ENCODE peak calls at places on chromosomes 1 and 21, in seven cellular contexts. One of them, this sample, is unnamed.

GRCh38 chr1:94539496-94539895 is 2.1 kb downstream of the F3 start:
- DNase-seq in IMR-90: peak; percentile 55
- DNase-seq in sigmoid colon: no peak
- DNase-seq in A549: no peak
- DNase-seq in body of pancreas: no peak
- DNase-seq in psoas muscle: no peak
- DNase-seq in neural progenitor cell: no peak
- DNase-seq in this sample: no peak

GRCh38 chr1:26838474-26839338 is 12.2 kb downstream of the ZDHHC18 start:
- DNase-seq in IMR-90: no peak
- DNase-seq in sigmoid colon: no peak
- DNase-seq in A549: no peak
- DNase-seq in body of pancreas: no peak
- DNase-seq in psoas muscle: peak; percentile 30
- DNase-seq in neural progenitor cell: no peak
- DNase-seq in this sample: no peak

GRCh38 chr1:66332524-66332853 is 201.5 kb upstream of the SGIP1 start:
- DNase-seq in IMR-90: no peak
- DNase-seq in sigmoid colon: no peak
- DNase-seq in A549: no peak
- DNase-seq in body of pancreas: no peak
- DNase-seq in psoas muscle: no peak
- DNase-seq in neural progenitor cell: no peak
- DNase-seq in this sample: no peak

GRCh38 chr1:205630241-205630640 is 1.6 kb downstream of the ELK4 start:
- DNase-seq in IMR-90: peak; percentile 59
- DNase-seq in sigmoid colon: no peak
- DNase-seq in A549: no peak
- DNase-seq in body of pancreas: no peak
- DNase-seq in psoas muscle: no peak
- DNase-seq in neural progenitor cell: no peak
- DNase-seq in this sample: no peak

GRCh38 chr1:86774305-86775304 is 70.2 kb downstream of the SH3GLB1 start:
- DNase-seq in IMR-90: peak; percentile 90
- DNase-seq in sigmoid colon: peak; percentile 72
- DNase-seq in A549: peak; percentile 40
- DNase-seq in body of pancreas: peak; percentile 45
- DNase-seq in psoas muscle: peak; percentile 88
- DNase-seq in neural progenitor cell: peak; percentile 16
- DNase-seq in this sample: peak; percentile 73

GRCh38 chr1:43270421-43271095 is 775 bp downstream of the TMEM125 start:
- DNase-seq in IMR-90: no peak
- DNase-seq in sigmoid colon: peak; percentile 50
- DNase-seq in A549: no peak
- DNase-seq in body of pancreas: peak; percentile 92
- DNase-seq in psoas muscle: no peak
- DNase-seq in neural progenitor cell: peak; percentile 69
- DNase-seq in this sample: no peak

GRCh38 chr1:228060458-228061190 is 21.9 kb upstream of the ARF1 start:
- DNase-seq in IMR-90: no peak
- DNase-seq in sigmoid colon: peak; percentile 49
- DNase-seq in A549: no peak
- DNase-seq in body of pancreas: peak; percentile 43
- DNase-seq in psoas muscle: peak; percentile 45
- DNase-seq in neural progenitor cell: peak; percentile 55
- DNase-seq in this sample: peak; percentile 12

GRCh38 chr21:33441489-33442477 is 38.0 kb downstream of the TMEM50B start:
- DNase-seq in IMR-90: peak; percentile 94
- DNase-seq in sigmoid colon: no peak
- DNase-seq in A549: peak; percentile 20
- DNase-seq in body of pancreas: no peak
- DNase-seq in psoas muscle: peak; percentile 67
- DNase-seq in neural progenitor cell: no peak
- DNase-seq in this sample: no peak

GRCh38 chr1:180343931-180344406 is 113.9 kb downstream of the LHX4 start:
- DNase-seq in IMR-90: peak; percentile 47
- DNase-seq in sigmoid colon: no peak
- DNase-seq in A549: no peak
- DNase-seq in body of pancreas: peak; percentile 29
- DNase-seq in psoas muscle: peak; percentile 44
- DNase-seq in neural progenitor cell: no peak
- DNase-seq in this sample: no peak

GRCh38 chr1:93591833-93592635 is 89.6 kb downstream of the BCAR3 start:
- DNase-seq in IMR-90: no peak
- DNase-seq in sigmoid colon: peak; percentile 65
- DNase-seq in A549: no peak
- DNase-seq in body of pancreas: peak; percentile 84
- DNase-seq in psoas muscle: no peak
- DNase-seq in neural progenitor cell: peak; percentile 17
- DNase-seq in this sample: no peak

GRCh38 chr1:119146466-119146865 is 6.0 kb upstream of the WARS2 start:
- DNase-seq in IMR-90: no peak
- DNase-seq in sigmoid colon: no peak
- DNase-seq in A549: no peak
- DNase-seq in body of pancreas: no peak
- DNase-seq in psoas muscle: no peak
- DNase-seq in neural progenitor cell: no peak
- DNase-seq in this sample: no peak

GRCh38 chr1:40944326-40944725 is 35.2 kb upstream of the CTPS1 start:
- DNase-seq in IMR-90: peak; percentile 92
- DNase-seq in sigmoid colon: peak; percentile 86
- DNase-seq in A549: peak; percentile 53
- DNase-seq in body of pancreas: peak; percentile 41
- DNase-seq in psoas muscle: no peak
- DNase-seq in neural progenitor cell: no peak
- DNase-seq in this sample: peak; percentile 44

GRCh38 chr1:65009724-65010420 is 43.5 kb upstream of the JAK1 start:
- DNase-seq in IMR-90: no peak
- DNase-seq in sigmoid colon: no peak
- DNase-seq in A549: no peak
- DNase-seq in body of pancreas: no peak
- DNase-seq in psoas muscle: no peak
- DNase-seq in neural progenitor cell: no peak
- DNase-seq in this sample: no peak

GRCh38 chr1:220681220-220681847 is 8.8 kb upstream of the C1orf115 start:
- DNase-seq in IMR-90: no peak
- DNase-seq in sigmoid colon: no peak
- DNase-seq in A549: no peak
- DNase-seq in body of pancreas: no peak
- DNase-seq in psoas muscle: no peak
- DNase-seq in neural progenitor cell: no peak
- DNase-seq in this sample: no peak

GRCh38 chr1:15224903-15225485 is 22.0 kb upstream of the FHAD1 start:
- DNase-seq in IMR-90: no peak
- DNase-seq in sigmoid colon: peak; percentile 34
- DNase-seq in A549: no peak
- DNase-seq in body of pancreas: no peak
- DNase-seq in psoas muscle: no peak
- DNase-seq in neural progenitor cell: no peak
- DNase-seq in this sample: no peak

GRCh38 chr1:15949453-15950245 is 26.3 kb downstream of the ZBTB17 start:
- DNase-seq in IMR-90: peak; percentile 96
- DNase-seq in sigmoid colon: peak; percentile 99
- DNase-seq in A549: peak; percentile 74
- DNase-seq in body of pancreas: peak; percentile 89
- DNase-seq in psoas muscle: peak; percentile 94
- DNase-seq in neural progenitor cell: peak; percentile 48
- DNase-seq in this sample: peak; percentile 94

GRCh38 chr21:44463716-44464115 is 8.4 kb downstream of the LRRC3 start:
- DNase-seq in IMR-90: no peak
- DNase-seq in sigmoid colon: peak; percentile 65
- DNase-seq in A549: no peak
- DNase-seq in body of pancreas: no peak
- DNase-seq in psoas muscle: no peak
- DNase-seq in neural progenitor cell: no peak
- DNase-seq in this sample: no peak

GRCh38 chr1:18137759-18138345 is 30.3 kb downstream of the IGSF21 start:
- DNase-seq in IMR-90: no peak
- DNase-seq in sigmoid colon: no peak
- DNase-seq in A549: no peak
- DNase-seq in body of pancreas: no peak
- DNase-seq in psoas muscle: no peak
- DNase-seq in neural progenitor cell: no peak
- DNase-seq in this sample: no peak

GRCh38 chr21:31618696-31619430 is 40.6 kb upstream of the SOD1 start:
- DNase-seq in IMR-90: no peak
- DNase-seq in sigmoid colon: no peak
- DNase-seq in A549: no peak
- DNase-seq in body of pancreas: no peak
- DNase-seq in psoas muscle: no peak
- DNase-seq in neural progenitor cell: no peak
- DNase-seq in this sample: no peak

GRCh38 chr1:56911098-56911497 is 54.7 kb downstream of the C8B start:
- DNase-seq in IMR-90: peak; percentile 50
- DNase-seq in sigmoid colon: no peak
- DNase-seq in A549: no peak
- DNase-seq in body of pancreas: no peak
- DNase-seq in psoas muscle: no peak
- DNase-seq in neural progenitor cell: no peak
- DNase-seq in this sample: no peak

GRCh38 chr1:185843971-185844370 is 109.8 kb downstream of the HMCN1 start:
- DNase-seq in IMR-90: no peak
- DNase-seq in sigmoid colon: no peak
- DNase-seq in A549: no peak
- DNase-seq in body of pancreas: no peak
- DNase-seq in psoas muscle: no peak
- DNase-seq in neural progenitor cell: no peak
- DNase-seq in this sample: no peak

GRCh38 chr21:41678016-41678935 is 88.6 kb downstream of the RIPK4 start:
- DNase-seq in IMR-90: peak; percentile 8
- DNase-seq in sigmoid colon: no peak
- DNase-seq in A549: peak; percentile 61
- DNase-seq in body of pancreas: peak; percentile 83
- DNase-seq in psoas muscle: no peak
- DNase-seq in neural progenitor cell: no peak
- DNase-seq in this sample: no peak

GRCh38 chr1:84756455-84757082 is 66.3 kb upstream of the SSX2IP start:
- DNase-seq in IMR-90: peak; percentile 19
- DNase-seq in sigmoid colon: no peak
- DNase-seq in A549: no peak
- DNase-seq in body of pancreas: no peak
- DNase-seq in psoas muscle: no peak
- DNase-seq in neural progenitor cell: peak; percentile 30
- DNase-seq in this sample: no peak

GRCh38 chr1:187051618-187052232 is 223.0 kb downstream of the PLA2G4A start:
- DNase-seq in IMR-90: peak; percentile 58
- DNase-seq in sigmoid colon: no peak
- DNase-seq in A549: peak; percentile 18
- DNase-seq in body of pancreas: no peak
- DNase-seq in psoas muscle: no peak
- DNase-seq in neural progenitor cell: peak; percentile 54
- DNase-seq in this sample: no peak

GRCh38 chr1:86616871-86617270 is 70.0 kb downstream of the CLCA4 start:
- DNase-seq in IMR-90: no peak
- DNase-seq in sigmoid colon: no peak
- DNase-seq in A549: no peak
- DNase-seq in body of pancreas: no peak
- DNase-seq in psoas muscle: no peak
- DNase-seq in neural progenitor cell: no peak
- DNase-seq in this sample: no peak

GRCh38 chr1:2452583-2453315 is 23.3 kb upstream of the PLCH2 start:
- DNase-seq in IMR-90: peak; percentile 12
- DNase-seq in sigmoid colon: no peak
- DNase-seq in A549: no peak
- DNase-seq in body of pancreas: no peak
- DNase-seq in psoas muscle: no peak
- DNase-seq in neural progenitor cell: no peak
- DNase-seq in this sample: no peak

GRCh38 chr1:97192872-97193572 is 471.4 kb downstream of the PTBP2 start:
- DNase-seq in IMR-90: peak; percentile 99
- DNase-seq in sigmoid colon: no peak
- DNase-seq in A549: peak; percentile 5
- DNase-seq in body of pancreas: no peak
- DNase-seq in psoas muscle: no peak
- DNase-seq in neural progenitor cell: no peak
- DNase-seq in this sample: no peak

GRCh38 chr1:173469656-173470055 is 7.5 kb upstream of the PRDX6 start:
- DNase-seq in IMR-90: no peak
- DNase-seq in sigmoid colon: no peak
- DNase-seq in A549: no peak
- DNase-seq in body of pancreas: no peak
- DNase-seq in psoas muscle: no peak
- DNase-seq in neural progenitor cell: no peak
- DNase-seq in this sample: no peak

GRCh38 chr1:221583481-221583880 is 158.4 kb downstream of the DUSP10 start:
- DNase-seq in IMR-90: no peak
- DNase-seq in sigmoid colon: no peak
- DNase-seq in A549: no peak
- DNase-seq in body of pancreas: no peak
- DNase-seq in psoas muscle: no peak
- DNase-seq in neural progenitor cell: no peak
- DNase-seq in this sample: no peak

GRCh38 chr1:170967042-170967910 is 31.9 kb downstream of the MROH9 start:
- DNase-seq in IMR-90: peak; percentile 63
- DNase-seq in sigmoid colon: no peak
- DNase-seq in A549: peak; percentile 10
- DNase-seq in body of pancreas: peak; percentile 12
- DNase-seq in psoas muscle: no peak
- DNase-seq in neural progenitor cell: peak; percentile 63
- DNase-seq in this sample: no peak

GRCh38 chr1:226712779-226713420 is 26.2 kb downstream of the ITPKB start:
- DNase-seq in IMR-90: no peak
- DNase-seq in sigmoid colon: no peak
- DNase-seq in A549: no peak
- DNase-seq in body of pancreas: no peak
- DNase-seq in psoas muscle: no peak
- DNase-seq in neural progenitor cell: no peak
- DNase-seq in this sample: no peak
- H3K4me1 ChIP-seq in IMR-90: peaks cover 21% of the 10 kb centered on the region
- H3K4me1 ChIP-seq in sigmoid colon: peaks cover 71% of the 10 kb centered on the region
- H3K4me1 ChIP-seq in A549: peaks cover 3% of the 10 kb centered on the region
- H3K4me1 ChIP-seq in body of pancreas: peaks cover 9% of the 10 kb centered on the region
- H3K4me1 ChIP-seq in psoas muscle: peaks cover 26% of the 10 kb centered on the region
- H3K4me1 ChIP-seq in neural progenitor cell: peaks cover 9% of the 10 kb centered on the region
- H3K4me1 ChIP-seq in this sample: peaks cover 3% of the 10 kb centered on the region

GRCh38 chr1:109912214-109912861 is 1.7 kb downstream of the CSF1 start:
- DNase-seq in IMR-90: no peak
- DNase-seq in sigmoid colon: no peak
- DNase-seq in A549: no peak
- DNase-seq in body of pancreas: no peak
- DNase-seq in psoas muscle: no peak
- DNase-seq in neural progenitor cell: no peak
- DNase-seq in this sample: no peak
- H3K27ac ChIP-seq in IMR-90: peak overlapping the region; percentile 78
- H3K27ac ChIP-seq in sigmoid colon: peak overlapping the region; percentile 78
- H3K27ac ChIP-seq in A549: peak overlapping the region; percentile 100
- H3K27ac ChIP-seq in body of pancreas: peak overlapping the region; percentile 7
- H3K27ac ChIP-seq in psoas muscle: peak overlapping the region; percentile 51
- H3K27ac ChIP-seq in neural progenitor cell: no peak overlapping the region
- H3K27ac ChIP-seq in this sample: peak overlapping the region; percentile 96

GRCh38 chr1:36737767-36738166 is 255.1 kb upstream of the CSF3R start:
- DNase-seq in IMR-90: no peak
- DNase-seq in sigmoid colon: peak; percentile 48
- DNase-seq in A549: no peak
- DNase-seq in body of pancreas: no peak
- DNase-seq in psoas muscle: no peak
- DNase-seq in neural progenitor cell: peak; percentile 36
- DNase-seq in this sample: no peak
- H3K4me3 ChIP-seq in IMR-90: no peak overlapping the region
- H3K4me3 ChIP-seq in sigmoid colon: no peak overlapping the region
- H3K4me3 ChIP-seq in A549: no peak overlapping the region
- H3K4me3 ChIP-seq in body of pancreas: no peak overlapping the region
- H3K4me3 ChIP-seq in psoas muscle: no peak overlapping the region
- H3K4me3 ChIP-seq in neural progenitor cell: no peak overlapping the region
- H3K4me3 ChIP-seq in this sample: no peak overlapping the region

GRCh38 chr1:198183605-198184004 is 26.8 kb downstream of the NEK7 start:
- DNase-seq in IMR-90: no peak
- DNase-seq in sigmoid colon: no peak
- DNase-seq in A549: no peak
- DNase-seq in body of pancreas: no peak
- DNase-seq in psoas muscle: no peak
- DNase-seq in neural progenitor cell: no peak
- DNase-seq in this sample: no peak
- H3K4me1 ChIP-seq in IMR-90: peaks cover 14% of the 10 kb centered on the region
- H3K4me1 ChIP-seq in sigmoid colon: peaks cover 15% of the 10 kb centered on the region
- H3K4me1 ChIP-seq in A549: no peaks in the 10 kb centered on the region
- H3K4me1 ChIP-seq in body of pancreas: peaks cover 40% of the 10 kb centered on the region
- H3K4me1 ChIP-seq in psoas muscle: peaks cover 86% of the 10 kb centered on the region
- H3K4me1 ChIP-seq in neural progenitor cell: peaks cover 9% of the 10 kb centered on the region
- H3K4me1 ChIP-seq in this sample: no peaks in the 10 kb centered on the region

This sample was measured in uterus.